ENCODE peak calls at places on chromosomes 7 and 10, in seven cellular contexts. L, Y, Z, K, V, N and O are unnamed samples.

GRCh38 chr10:126090911-126091728 is 194.8 kb downstream of the FANK1 start:
- DNase-seq in L (no peak), Y (no peak), Z (no peak), K (peak), V (no peak), N (peak), O (peak)

GRCh38 chr7:77696643-77697534 is 630 bp downstream of the RSBN1L start:
- DNase-seq in L (peak), Y (peak), Z (peak), K (peak), V (peak), N (peak), O (peak)

GRCh38 chr10:86569335-86569734 is 47.7 kb upstream of the WAPL start:
- DNase-seq in L (no peak), Y (no peak), Z (no peak), K (no peak), V (no peak), N (no peak), O (no peak)

GRCh38 chr7:40329601-40330153 is 194.9 kb downstream of the SUGCT start:
- DNase-seq in L (no peak), Y (no peak), Z (no peak), K (peak), V (no peak), N (peak), O (peak)

GRCh38 chr7:15016726-15017125 is 114.2 kb upstream of the DGKB start:
- DNase-seq in L (no peak), Y (no peak), Z (no peak), K (peak), V (no peak), N (no peak), O (peak)

GRCh38 chr10:102773986-102774385 is 30.2 kb downstream of the WBP1L start:
- DNase-seq in L (no peak), Y (peak), Z (no peak), K (peak), V (no peak), N (peak), O (no peak)

GRCh38 chr7:67470256-67470751 is 473.7 kb downstream of the TYW1 start:
- DNase-seq in L (no peak), Y (no peak), Z (no peak), K (no peak), V (peak), N (no peak), O (no peak)

GRCh38 chr10:24456319-24456718 is 247.4 kb downstream of the KIAA1217 start:
- DNase-seq in L (no peak), Y (no peak), Z (no peak), K (no peak), V (no peak), N (peak), O (no peak)

GRCh38 chr7:36863901-36864701 is 139.8 kb upstream of the AOAH start:
- DNase-seq in L (no peak), Y (peak), Z (peak), K (peak), V (no peak), N (no peak), O (no peak)

GRCh38 chr7:38281211-38281610 is 7.8 kb upstream of the TARP start:
- DNase-seq in L (no peak), Y (no peak), Z (no peak), K (no peak), V (no peak), N (no peak), O (no peak)

GRCh38 chr7:114317450-114318098 is 97.0 kb upstream of the FOXP2 start:
- DNase-seq in L (no peak), Y (no peak), Z (no peak), K (no peak), V (no peak), N (no peak), O (no peak)

GRCh38 chr10:61897671-61898434 is 3.6 kb upstream of the ARID5B start:
- DNase-seq in L (peak), Y (peak), Z (peak), K (peak), V (no peak), N (peak), O (peak)

DNA sequence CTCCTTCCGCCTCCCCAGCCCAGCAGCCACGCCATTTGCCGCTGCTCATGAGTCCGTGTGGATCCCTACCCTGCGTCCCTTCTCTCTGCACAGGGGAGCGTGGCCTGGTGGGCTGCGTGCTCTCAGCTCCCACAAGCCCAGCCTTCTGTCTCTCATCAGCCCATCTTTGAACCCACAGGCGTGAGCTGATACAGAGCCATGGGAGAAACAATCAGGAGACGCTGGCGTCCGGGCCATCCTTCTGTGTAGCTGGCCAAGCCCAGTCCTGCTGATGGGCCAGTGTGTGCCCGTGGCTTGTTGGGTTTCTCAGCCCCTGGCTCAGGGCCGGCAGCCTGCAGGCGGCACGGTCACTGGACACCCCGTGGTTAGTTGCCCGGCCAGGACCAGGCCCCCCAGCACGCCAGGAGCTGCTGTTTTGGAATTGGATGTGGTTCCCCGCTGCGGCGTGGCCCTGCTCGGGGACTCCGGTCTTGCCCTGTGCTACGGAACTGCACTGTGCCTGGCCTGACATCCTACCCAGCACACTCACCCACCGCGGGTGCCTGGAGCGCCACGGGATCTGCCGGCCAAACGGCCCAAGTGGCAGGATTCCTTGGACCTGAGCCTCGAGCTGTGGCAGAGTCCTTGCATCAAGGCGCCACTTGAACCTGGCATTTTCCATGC is 88.9 kb downstream of the ELFN1 start:
- DNase-seq in L (no peak), Y (no peak), Z (no peak), K (no peak), V (no peak), N (no peak), O (no peak)
- TF ChIP-seq CTCF in L (no peak), Y (no peak), Z (no peak), K (no peak), V (no peak), N (no peak), O (no peak)

GRCh38 chr10:59126277-59126676 is 50.2 kb upstream of the PHYHIPL start:
- DNase-seq in L (no peak), Y (no peak), Z (no peak), K (no peak), V (no peak), N (no peak), O (no peak)

GRCh38 chr10:59131673-59132072 is 44.8 kb upstream of the PHYHIPL start:
- DNase-seq in L (no peak), Y (no peak), Z (no peak), K (no peak), V (no peak), N (no peak), O (no peak)

GRCh38 chr10:59126992-59127391 is 49.5 kb upstream of the PHYHIPL start:
- DNase-seq in L (no peak), Y (no peak), Z (no peak), K (no peak), V (no peak), N (no peak), O (no peak)

GRCh38 chr10:59129867-59130266 is 46.6 kb upstream of the PHYHIPL start:
- DNase-seq in L (no peak), Y (no peak), Z (no peak), K (no peak), V (no peak), N (no peak), O (no peak)

DNA sequence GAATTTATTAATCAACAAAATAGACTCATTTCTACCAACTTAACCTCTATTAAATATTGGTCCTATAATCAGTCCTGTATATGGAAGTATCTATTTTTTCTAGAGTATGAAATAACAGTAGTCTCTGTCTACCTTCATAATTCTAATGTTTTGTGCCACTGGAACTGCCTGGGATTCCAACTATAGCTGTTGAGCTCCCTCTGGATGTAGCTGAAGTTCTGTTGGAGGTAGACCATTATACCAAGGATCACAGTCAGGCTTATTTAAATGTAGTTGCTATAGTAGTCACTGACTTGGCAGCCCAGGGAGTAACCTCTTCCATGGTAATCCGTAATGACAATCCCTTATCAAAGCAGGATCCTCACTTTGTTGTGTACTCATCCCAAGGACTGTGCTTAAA is 48.5 kb upstream of the PHYHIPL start:
- DNase-seq in L (no peak), Y (no peak), Z (no peak), K (no peak), V (no peak), N (no peak), O (no peak)
- TF ChIP-seq CTCF in L (no peak), Y (no peak), Z (no peak), K (no peak), V (no peak), N (no peak), O (no peak)

DNA sequence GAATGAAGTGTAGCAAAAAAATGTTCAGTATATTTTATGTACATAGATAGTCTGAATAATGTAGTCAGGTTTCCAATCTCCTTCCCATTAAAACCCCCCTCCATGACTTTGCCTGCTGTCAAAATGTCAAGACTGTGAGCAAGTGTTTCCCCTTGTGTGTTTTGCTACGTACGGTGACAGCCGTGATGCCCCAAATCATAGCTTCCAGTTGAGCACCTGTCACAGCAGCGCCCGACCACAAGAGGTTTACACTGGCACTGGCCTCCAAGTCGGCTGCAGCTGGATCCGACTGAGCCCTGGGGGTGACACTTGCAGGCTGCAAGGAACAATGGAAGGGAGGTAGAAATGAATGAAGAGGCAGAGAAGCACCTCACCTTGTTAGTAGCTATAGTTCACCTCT is 62.3 kb downstream of the LAMB4 start:
- DNase-seq in L (no peak), Y (no peak), Z (no peak), K (no peak), V (no peak), N (no peak), O (no peak)
- TF ChIP-seq CTCF in L (no peak), Y (no peak), Z (no peak), K (no peak), V (no peak), N (no peak), O (no peak)

GRCh38 chr7:16652888-16653287 is 6.9 kb downstream of the BZW2 start:
- DNase-seq in L (no peak), Y (no peak), Z (peak), K (no peak), V (no peak), N (no peak), O (peak)

GRCh38 chr7:16660702-16661464 is 14.9 kb downstream of the BZW2 start:
- DNase-seq in L (no peak), Y (no peak), Z (no peak), K (peak), V (no peak), N (peak), O (no peak)

GRCh38 chr7:16661924-16662323 is 15.9 kb downstream of the BZW2 start:
- DNase-seq in L (no peak), Y (no peak), Z (no peak), K (no peak), V (no peak), N (no peak), O (no peak)

GRCh38 chr7:16655394-16655793 is 9.4 kb downstream of the BZW2 start:
- DNase-seq in L (no peak), Y (no peak), Z (no peak), K (no peak), V (no peak), N (no peak), O (no peak)

GRCh38 chr7:16657656-16658279 is 11.8 kb downstream of the BZW2 start:
- DNase-seq in L (no peak), Y (peak), Z (peak), K (no peak), V (no peak), N (peak), O (peak)
- TF ChIP-seq CTCF in L (no peak), Y (no peak), Z (no peak), K (no peak), V (peak), N (peak), O (no peak)